ENCODE peak calls at places on chromosome 5, in four cellular contexts. L is Caco-2; V is CD8-positive, alpha-beta T cell; N is Peyer's patch. G is an unnamed sample.

GRCh38 chr5:16108418-16108817 is 71.2 kb downstream of the MARCHF11 start:
- DNase-seq in L (no peak), V (no peak), N (no peak), G (no peak)

GRCh38 chr5:121870489-121870888 is 18.8 kb downstream of the FTMT start:
- DNase-seq in N (no peak), L (no peak), V (no peak), G (peak; percentile 17)

GRCh38 chr5:139856694-139857093 is 61.1 kb downstream of the PSD2 start:
- DNase-seq in L (no peak), N (no peak), V (no peak), G (no peak)

GRCh38 chr5:9350301-9350797 is 195.5 kb downstream of the SEMA5A start:
- DNase-seq in L (no peak), V (no peak), N (no peak), G (no peak)

GRCh38 chr5:172153695-172154094 is 34.3 kb downstream of the STK10 start:
- DNase-seq in N (no peak), L (no peak), V (no peak), G (no peak)

GRCh38 chr5:57937025-57937424 is 454.4 kb upstream of the ACTBL2 start:
- DNase-seq in V (no peak), N (no peak), L (no peak), G (no peak)

GRCh38 chr5:43679214-43679613 is 76.2 kb downstream of the NNT start:
- DNase-seq in L (no peak), N (no peak), V (no peak), G (no peak)

GRCh38 chr5:151017897-151018296 is 2.5 kb upstream of the GPX3 start:
- DNase-seq in L (no peak), V (no peak), N (no peak), G (no peak)

GRCh38 chr5:50958852-50959457 is 292.5 kb downstream of the PARP8 start:
- DNase-seq in L (no peak), V (no peak), N (peak; percentile 19), G (peak; percentile 7)

GRCh38 chr5:127098246-127098645 is 24.9 kb upstream of the C5orf63 start:
- DNase-seq in V (no peak), N (no peak), L (no peak), G (no peak)

GRCh38 chr5:136642976-136643375 is 277.6 kb upstream of the TRPC7 start:
- DNase-seq in V (no peak), N (no peak), L (no peak), G (no peak)

GRCh38 chr5:136639616-136640015 is 274.3 kb upstream of the TRPC7 start:
- DNase-seq in V (no peak), N (no peak), L (no peak), G (no peak)

GRCh38 chr5:136636001-136636400 is 270.7 kb upstream of the TRPC7 start:
- DNase-seq in V (no peak), N (no peak), L (no peak), G (no peak)

DNA sequence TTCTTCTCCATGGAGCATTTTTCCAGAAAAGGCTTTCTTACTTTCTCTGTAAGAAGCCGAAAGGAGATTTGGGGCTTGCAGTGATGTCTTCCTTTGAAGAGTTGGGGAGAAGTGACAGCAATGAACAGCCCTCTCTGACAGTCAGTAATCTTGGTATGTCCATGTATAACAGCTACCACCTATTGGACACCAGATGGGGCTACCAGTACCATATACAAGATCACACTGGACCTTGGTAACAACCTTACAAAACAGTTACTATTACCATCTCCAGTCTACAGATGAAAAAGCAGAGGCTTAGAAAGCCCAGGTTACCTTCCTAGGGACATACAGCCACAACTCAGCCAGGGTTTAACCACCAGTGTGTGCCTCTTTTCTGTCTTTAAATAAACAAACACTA is 272.7 kb upstream of the TRPC7 start:
- DNase-seq in V (no peak), N (no peak), L (no peak), G (no peak)
- TF ChIP-seq CTCF in V (no peak), N (no peak), L (peak; percentile 32), G (no peak)

DNA sequence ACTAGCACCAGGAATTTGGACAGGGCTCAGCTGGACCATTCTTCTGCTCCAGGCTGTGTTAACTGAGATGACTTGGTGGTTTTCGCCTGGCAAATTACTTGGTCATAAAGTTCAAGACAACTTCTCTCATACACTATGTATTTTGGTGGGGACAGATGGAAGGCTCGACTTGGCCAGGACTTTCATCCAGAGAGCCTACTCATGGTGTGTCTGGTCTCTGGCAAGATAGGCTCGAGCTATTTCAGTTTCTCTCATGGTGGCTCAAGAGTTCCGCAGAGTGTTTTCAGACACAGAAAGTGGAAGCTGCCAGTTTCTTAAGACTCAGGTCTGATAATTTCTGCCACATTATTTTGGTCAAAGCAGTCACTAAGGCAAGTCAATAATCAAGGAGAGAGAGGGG is 135.6 kb downstream of the IRX2 start:
- DNase-seq in L (no peak), N (no peak), V (no peak), G (no peak)
- TF ChIP-seq CTCF in L (no peak), N (no peak), V (no peak), G (no peak)

GRCh38 chr5:167785106-167785505 is 506.3 kb upstream of the WWC1 start:
- DNase-seq in V (no peak), N (no peak), L (no peak), G (no peak)
- TF ChIP-seq CTCF in V (no peak), N (no peak), L (no peak), G (no peak)

DNA sequence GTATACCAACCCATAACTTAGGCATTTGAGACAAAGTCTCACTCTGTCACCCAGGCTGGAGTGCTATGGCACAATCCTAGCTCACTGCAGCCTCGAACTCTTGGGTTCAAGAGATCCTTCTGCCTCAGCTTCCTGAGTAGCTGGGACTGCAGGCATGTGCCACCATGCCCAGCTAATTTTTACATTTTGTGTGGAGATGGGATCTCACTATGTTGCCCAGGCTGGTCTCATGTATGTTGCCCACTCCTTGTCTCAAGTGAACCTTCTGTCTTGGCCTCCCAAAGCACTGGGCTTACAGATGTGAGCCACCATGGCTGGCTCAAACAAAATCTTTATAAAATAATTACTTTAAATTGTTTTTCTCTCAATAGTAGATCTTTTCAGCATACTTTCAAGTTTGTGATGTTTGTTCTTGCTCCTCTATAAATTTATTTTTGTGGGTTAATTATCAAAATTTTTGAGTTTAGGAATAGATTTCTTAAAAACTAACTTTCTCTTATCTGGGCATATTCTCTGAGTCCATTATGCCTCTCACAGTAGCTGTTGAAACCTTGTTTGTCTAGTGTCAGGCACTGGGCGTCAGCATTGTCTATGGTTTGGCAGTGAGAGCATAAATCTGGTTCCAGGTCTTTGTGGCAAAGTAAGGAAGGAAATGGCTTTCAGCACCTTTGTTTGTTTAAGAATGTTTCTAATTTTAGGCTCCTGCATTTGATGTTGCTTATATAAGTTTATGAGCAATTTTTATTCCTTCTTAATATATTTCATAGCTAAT is 38.7 kb downstream of the NLN start:
- DNase-seq in N (peak; percentile 41), L (no peak), V (peak; percentile 52), G (no peak)
- TF ChIP-seq CTCF in N (peak; percentile 70), L (no peak), V (peak; percentile 74), G (no peak)

DNA sequence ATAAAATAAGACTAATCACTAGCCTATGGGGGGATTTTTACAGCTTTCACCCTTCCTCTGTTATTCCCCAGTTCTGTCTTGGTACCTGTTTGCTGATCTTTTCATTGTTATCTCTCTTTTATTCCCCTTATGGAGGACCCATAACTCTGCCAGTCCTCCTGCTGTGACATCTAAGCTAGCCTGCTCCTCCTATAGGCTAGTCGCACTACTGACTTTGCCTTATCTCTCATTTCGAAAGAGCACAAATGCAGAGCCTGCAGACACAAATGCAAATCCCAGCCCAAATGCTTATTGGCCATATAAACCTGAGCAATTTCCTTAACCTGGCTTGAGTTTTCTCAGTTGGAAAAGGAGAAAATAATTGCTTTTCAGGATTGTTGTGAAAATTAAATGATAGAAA is 59.1 kb upstream of the CAMK4 start:
- DNase-seq in N (no peak), V (no peak), L (no peak), G (no peak)
- TF ChIP-seq CTCF in N (no peak), V (no peak), L (no peak), G (no peak)

G was measured in retinal pigment epithelial cell.